ENCODE peak calls at places on chromosomes 11 and 22, in eight cellular contexts. One of them, this sample, is unnamed.

GRCh38 chr11:69477111-69477510 is 4.4 kb upstream of the LINC01488 start:
- DNase-seq in IMR-90: no peak
- DNase-seq in ureter: no peak
- DNase-seq in hippocampal formation: no peak
- DNase-seq in non-pigmented ciliary epithelial cell: no peak
- DNase-seq in naive B cell: no peak
- DNase-seq in ecto neural progenitor cell: no peak
- DNase-seq in LoVo: no peak
- DNase-seq in this sample: no peak

GRCh38 chr11:114440121-114440860 is 1.0 kb downstream of the REXO2 start:
- DNase-seq in IMR-90: peak; percentile 29
- DNase-seq in ureter: no peak
- DNase-seq in hippocampal formation: peak; percentile 35
- DNase-seq in non-pigmented ciliary epithelial cell: no peak
- DNase-seq in naive B cell: no peak
- DNase-seq in ecto neural progenitor cell: no peak
- DNase-seq in LoVo: no peak
- DNase-seq in this sample: peak; percentile 41

GRCh38 chr11:94002226-94002625 is 18.9 kb upstream of the HEPHL1 start:
- DNase-seq in IMR-90: peak; percentile 44
- DNase-seq in ureter: no peak
- DNase-seq in hippocampal formation: no peak
- DNase-seq in non-pigmented ciliary epithelial cell: peak; percentile 23
- DNase-seq in naive B cell: no peak
- DNase-seq in ecto neural progenitor cell: no peak
- DNase-seq in LoVo: no peak
- DNase-seq in this sample: no peak

GRCh38 chr11:121723261-121723741 is 270.5 kb upstream of the SORL1-AS1 start:
- DNase-seq in IMR-90: no peak
- DNase-seq in ureter: peak; percentile 48
- DNase-seq in hippocampal formation: peak; percentile 71
- DNase-seq in non-pigmented ciliary epithelial cell: no peak
- DNase-seq in naive B cell: no peak
- DNase-seq in ecto neural progenitor cell: no peak
- DNase-seq in LoVo: no peak
- DNase-seq in this sample: no peak

GRCh38 chr11:129881570-129882170 is 13.7 kb downstream of the NFRKB start:
- DNase-seq in IMR-90: peak; percentile 21
- DNase-seq in ureter: no peak
- DNase-seq in hippocampal formation: no peak
- DNase-seq in non-pigmented ciliary epithelial cell: no peak
- DNase-seq in naive B cell: no peak
- DNase-seq in ecto neural progenitor cell: peak; percentile 58
- DNase-seq in LoVo: no peak
- DNase-seq in this sample: peak; percentile 30

GRCh38 chr11:35177370-35177769 is 38.4 kb downstream of the CD44 start:
- DNase-seq in IMR-90: peak; percentile 68
- DNase-seq in ureter: no peak
- DNase-seq in hippocampal formation: no peak
- DNase-seq in non-pigmented ciliary epithelial cell: no peak
- DNase-seq in naive B cell: no peak
- DNase-seq in ecto neural progenitor cell: no peak
- DNase-seq in LoVo: no peak
- DNase-seq in this sample: no peak

GRCh38 chr22:50253046-50253580 is 2.0 kb upstream of the HDAC10 start:
- DNase-seq in IMR-90: no peak
- DNase-seq in ureter: no peak
- DNase-seq in hippocampal formation: no peak
- DNase-seq in non-pigmented ciliary epithelial cell: no peak
- DNase-seq in naive B cell: no peak
- DNase-seq in ecto neural progenitor cell: no peak
- DNase-seq in LoVo: no peak
- DNase-seq in this sample: no peak

GRCh38 chr11:14144905-14145304 is 182.4 kb downstream of the SPON1 start:
- DNase-seq in IMR-90: no peak
- DNase-seq in ureter: no peak
- DNase-seq in hippocampal formation: no peak
- DNase-seq in non-pigmented ciliary epithelial cell: no peak
- DNase-seq in naive B cell: no peak
- DNase-seq in ecto neural progenitor cell: no peak
- DNase-seq in LoVo: no peak
- DNase-seq in this sample: no peak

GRCh38 chr11:68338041-68338800 is 25.8 kb downstream of the LRP5 start:
- DNase-seq in IMR-90: peak; percentile 72
- DNase-seq in ureter: no peak
- DNase-seq in hippocampal formation: no peak
- DNase-seq in non-pigmented ciliary epithelial cell: no peak
- DNase-seq in naive B cell: no peak
- DNase-seq in ecto neural progenitor cell: no peak
- DNase-seq in LoVo: no peak
- DNase-seq in this sample: no peak

GRCh38 chr11:44104472-44105294 is 9.2 kb downstream of the EXT2 start:
- DNase-seq in IMR-90: no peak
- DNase-seq in ureter: no peak
- DNase-seq in hippocampal formation: no peak
- DNase-seq in non-pigmented ciliary epithelial cell: no peak
- DNase-seq in naive B cell: no peak
- DNase-seq in ecto neural progenitor cell: no peak
- DNase-seq in LoVo: no peak
- DNase-seq in this sample: no peak

GRCh38 chr11:71076525-71077304 is 175.7 kb downstream of the SHANK2 start:
- DNase-seq in IMR-90: no peak
- DNase-seq in ureter: no peak
- DNase-seq in hippocampal formation: no peak
- DNase-seq in non-pigmented ciliary epithelial cell: no peak
- DNase-seq in naive B cell: no peak
- DNase-seq in ecto neural progenitor cell: no peak
- DNase-seq in LoVo: no peak
- DNase-seq in this sample: no peak

GRCh38 chr22:43731986-43732385 is 80.1 kb downstream of the EFCAB6 start:
- DNase-seq in IMR-90: no peak
- DNase-seq in ureter: no peak
- DNase-seq in hippocampal formation: no peak
- DNase-seq in non-pigmented ciliary epithelial cell: no peak
- DNase-seq in naive B cell: no peak
- DNase-seq in ecto neural progenitor cell: no peak
- DNase-seq in LoVo: no peak
- DNase-seq in this sample: no peak

GRCh38 chr11:71998649-71999310 is at the start of gene IL18BP:
- DNase-seq in IMR-90: no peak
- DNase-seq in ureter: no peak
- DNase-seq in hippocampal formation: no peak
- DNase-seq in non-pigmented ciliary epithelial cell: no peak
- DNase-seq in naive B cell: peak; percentile 29
- DNase-seq in ecto neural progenitor cell: no peak
- DNase-seq in LoVo: no peak
- DNase-seq in this sample: no peak

GRCh38 chr11:75733346-75734107 is 15.9 kb downstream of the MOGAT2 start:
- DNase-seq in IMR-90: no peak
- DNase-seq in ureter: no peak
- DNase-seq in hippocampal formation: no peak
- DNase-seq in non-pigmented ciliary epithelial cell: no peak
- DNase-seq in naive B cell: no peak
- DNase-seq in ecto neural progenitor cell: no peak
- DNase-seq in LoVo: no peak
- DNase-seq in this sample: no peak

GRCh38 chr22:27331526-27332281 is 469.9 kb downstream of the MN1 start:
- DNase-seq in IMR-90: peak; percentile 27
- DNase-seq in ureter: peak; percentile 57
- DNase-seq in hippocampal formation: no peak
- DNase-seq in non-pigmented ciliary epithelial cell: no peak
- DNase-seq in naive B cell: no peak
- DNase-seq in ecto neural progenitor cell: peak; percentile 78
- DNase-seq in LoVo: no peak
- DNase-seq in this sample: peak; percentile 6

GRCh38 chr11:46003647-46004046 is 81.2 kb downstream of the LARGE2 start:
- DNase-seq in IMR-90: peak; percentile 31
- DNase-seq in ureter: no peak
- DNase-seq in hippocampal formation: peak; percentile 63
- DNase-seq in non-pigmented ciliary epithelial cell: no peak
- DNase-seq in naive B cell: no peak
- DNase-seq in ecto neural progenitor cell: no peak
- DNase-seq in LoVo: no peak
- DNase-seq in this sample: no peak

GRCh38 chr22:16933274-16933923 is 74.6 kb downstream of the GAB4 start:
- DNase-seq in IMR-90: no peak
- DNase-seq in ureter: no peak
- DNase-seq in hippocampal formation: no peak
- DNase-seq in non-pigmented ciliary epithelial cell: no peak
- DNase-seq in naive B cell: no peak
- DNase-seq in ecto neural progenitor cell: no peak
- DNase-seq in LoVo: no peak
- DNase-seq in this sample: no peak

GRCh38 chr11:134850566-134850965 is 438.5 kb upstream of the B3GAT1 start:
- DNase-seq in IMR-90: no peak
- DNase-seq in ureter: no peak
- DNase-seq in hippocampal formation: no peak
- DNase-seq in non-pigmented ciliary epithelial cell: no peak
- DNase-seq in naive B cell: no peak
- DNase-seq in ecto neural progenitor cell: no peak
- DNase-seq in LoVo: no peak
- DNase-seq in this sample: no peak

GRCh38 chr11:86773878-86774277 is 26.5 kb upstream of the PRSS23 start:
- DNase-seq in IMR-90: no peak
- DNase-seq in ureter: no peak
- DNase-seq in hippocampal formation: no peak
- DNase-seq in non-pigmented ciliary epithelial cell: no peak
- DNase-seq in naive B cell: no peak
- DNase-seq in ecto neural progenitor cell: no peak
- DNase-seq in LoVo: no peak
- DNase-seq in this sample: no peak

GRCh38 chr22:39664485-39665200 is 94.1 kb downstream of the CACNA1I start:
- DNase-seq in IMR-90: no peak
- DNase-seq in ureter: no peak
- DNase-seq in hippocampal formation: no peak
- DNase-seq in non-pigmented ciliary epithelial cell: no peak
- DNase-seq in naive B cell: no peak
- DNase-seq in ecto neural progenitor cell: peak; percentile 86
- DNase-seq in LoVo: no peak
- DNase-seq in this sample: no peak